ENCODE peak calls at places on chromosomes 3 and 15, in seven cellular contexts. V is A549, L is K562, R is HCT116, S is GM23338, I is SK-N-SH, E is Panc1. X is an unnamed sample.

GRCh38 chr15:52673734-52674133 is 5.5 kb downstream of the ATOSA start:
- DNase-seq in L (no peak), V (no peak), E (no peak), R (no peak), S (no peak), I (no peak), X (no peak)

GRCh38 chr3:65170357-65171090 is 482.7 kb upstream of the ADAMTS9 start:
- DNase-seq in I (peak; percentile 43), R (no peak), V (no peak), L (no peak), S (peak; percentile 62), E (no peak), X (no peak)

GRCh38 chr3:184911570-184911969 is 99.6 kb downstream of the VPS8 start:
- DNase-seq in I (no peak), E (no peak), V (no peak), S (peak; percentile 66), R (no peak), L (no peak), X (no peak)

GRCh38 chr15:51108933-51109550 is 14.3 kb upstream of the TNFAIP8L3 start:
- DNase-seq in E (no peak), L (no peak), V (no peak), I (no peak), R (no peak), S (no peak), X (no peak)

GRCh38 chr15:87207945-87208580 is 1048.5 kb downstream of the NTRK3 start:
- DNase-seq in V (no peak), L (no peak), E (no peak), I (no peak), R (no peak), S (no peak), X (no peak)

GRCh38 chr15:39014682-39015081 is 450.1 kb upstream of the RASGRP1 start:
- DNase-seq in E (no peak), R (no peak), L (no peak), V (no peak), I (no peak), S (no peak), X (no peak)

GRCh38 chr3:178671261-178672191 is 135.3 kb downstream of the KCNMB2 start:
- DNase-seq in I (no peak), E (no peak), V (no peak), L (no peak), R (no peak), S (no peak), X (no peak)

GRCh38 chr3:148705314-148705713 is 7.6 kb downstream of the AGTR1 start:
- DNase-seq in L (no peak), R (no peak), E (no peak), I (peak; percentile 23), S (no peak), V (no peak), X (no peak)

GRCh38 chr3:45950131-45950530 is 6.9 kb downstream of the CXCR6 start:
- DNase-seq in I (no peak), L (no peak), E (no peak), R (no peak), V (no peak), S (no peak), X (no peak)

GRCh38 chr3:175212896-175213295 is 353.8 kb downstream of the NAALADL2 start:
- DNase-seq in R (no peak), I (no peak), E (no peak), L (no peak), S (no peak), V (no peak), X (no peak)

GRCh38 chr15:63035253-63035652 is 7.3 kb upstream of the TPM1 start:
- DNase-seq in E (no peak), V (no peak), R (no peak), L (no peak), I (no peak), S (no peak), X (no peak)

GRCh38 chr3:61181874-61182273 is 69.4 kb downstream of the FHIT start:
- DNase-seq in V (peak; percentile 25), E (no peak), I (no peak), S (no peak), R (peak; percentile 76), L (no peak), X (no peak)

GRCh38 chr3:194130807-194131589 is 5.0 kb upstream of the HES1 start:
- DNase-seq in E (no peak), S (peak; percentile 70), L (no peak), R (no peak), V (no peak), I (no peak), X (no peak)

GRCh38 chr15:81779181-81779580 is 266.6 kb downstream of the MEX3B start:
- DNase-seq in S (no peak), V (no peak), R (no peak), I (no peak), E (no peak), L (no peak), X (no peak)

GRCh38 chr3:112308151-112308911 is 14.3 kb upstream of the SLC9C1 start:
- DNase-seq in R (no peak), I (peak; percentile 62), S (peak; percentile 70), V (no peak), L (no peak), E (no peak), X (no peak)

GRCh38 chr15:35038655-35039534 is 46.2 kb downstream of the NANOGP8 start:
- DNase-seq in V (no peak), S (no peak), I (no peak), L (no peak), R (no peak), E (no peak), X (no peak)

GRCh38 chr15:57031082-57031481 is 112.6 kb downstream of the TCF12 start:
- DNase-seq in R (no peak), V (no peak), E (no peak), I (no peak), S (no peak), L (no peak), X (no peak)

GRCh38 chr3:79531566-79532295 is 236.1 kb downstream of the ROBO1 start:
- DNase-seq in E (no peak), I (no peak), S (peak; percentile 11), L (no peak), V (no peak), R (no peak), X (no peak)
- TF ChIP-seq REST in E (no peak), I (no peak), S (no peak), L (no peak), V (no peak), R (no peak), X (no peak)

DNA sequence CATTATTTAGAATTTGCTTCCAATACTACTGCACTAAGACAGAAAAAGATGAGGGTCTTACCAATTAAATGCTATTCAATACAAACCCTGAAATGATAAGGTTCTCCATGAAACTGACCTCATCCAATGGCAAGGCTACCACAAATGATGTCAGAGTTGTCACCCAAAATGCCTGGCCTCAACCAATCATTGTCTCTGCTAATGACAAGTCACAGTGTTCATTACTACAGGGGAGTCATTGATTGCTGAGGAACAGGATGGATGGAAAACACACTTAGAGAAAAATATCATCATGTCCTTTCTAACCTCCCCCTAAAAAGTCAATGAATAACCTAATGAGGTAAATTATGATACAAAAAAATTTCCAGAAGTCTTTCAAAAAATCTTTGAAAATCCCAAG is 91.0 kb downstream of the FOXP1 start:
- DNase-seq in R (no peak), S (no peak), E (no peak), V (no peak), L (no peak), I (no peak), X (no peak)
- H3K4me3 ChIP-seq in R (no peak overlapping the region), S (no peak overlapping the region), E (no peak overlapping the region), V (no peak overlapping the region), L (no peak overlapping the region), I (no peak overlapping the region), X (no peak overlapping the region)

DNA sequence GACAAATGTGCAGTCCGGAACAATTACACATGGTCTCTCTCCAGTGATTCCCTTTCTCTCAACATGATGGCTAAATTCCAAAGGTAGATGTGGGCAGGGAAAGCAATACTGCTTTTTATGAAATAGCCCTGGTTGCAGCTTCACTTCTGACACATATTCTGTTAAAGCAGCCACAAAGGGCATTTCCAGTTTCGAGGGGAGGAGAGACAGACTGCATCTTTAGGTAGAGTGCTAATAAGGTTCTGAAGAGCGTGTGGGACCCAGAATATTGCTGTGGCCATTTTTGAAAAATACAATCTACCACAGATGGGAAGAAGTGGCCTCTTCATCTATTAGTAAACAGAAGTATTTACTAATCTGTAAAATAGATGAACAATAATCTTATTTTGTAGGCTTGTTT is 139.3 kb upstream of the PEX5L start:
- DNase-seq in S (no peak), L (no peak), E (no peak), I (no peak), R (no peak), V (no peak), X (no peak)
- TF ChIP-seq REST in S (no peak), L (no peak), E (no peak), I (no peak), R (no peak), V (no peak), X (no peak)

DNA sequence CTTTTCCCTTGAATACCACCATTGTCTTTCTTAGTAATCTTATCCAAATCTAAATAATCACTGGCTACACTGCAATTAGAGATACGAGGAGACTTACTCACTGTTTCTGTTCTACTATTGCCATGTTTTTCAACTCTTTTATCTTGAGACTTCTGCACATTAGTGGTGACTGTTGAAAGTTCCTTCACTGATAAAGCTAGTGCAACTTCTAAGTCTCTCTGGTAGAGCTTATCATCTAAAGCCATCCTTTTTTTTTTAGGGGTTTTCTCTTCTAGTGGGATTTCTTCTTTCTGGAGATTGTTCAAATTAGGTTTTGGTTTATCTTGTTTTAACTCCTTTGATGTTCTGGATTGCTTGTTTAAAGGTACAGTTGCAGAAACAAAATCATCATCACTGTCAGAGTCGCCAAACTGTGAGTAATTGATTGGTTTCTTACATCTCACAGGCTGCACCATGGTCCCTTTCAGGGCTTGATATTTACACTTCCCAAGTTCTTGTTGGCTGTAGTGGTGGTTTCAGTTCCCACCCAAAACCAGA is 37.7 kb downstream of the NCK1 start:
- DNase-seq in I (no peak), E (no peak), V (no peak), R (no peak), L (peak; percentile 6), S (no peak), X (no peak)
- H3K4me3 ChIP-seq in I (no peak overlapping the region), E (no peak overlapping the region), V (no peak overlapping the region), R (no peak overlapping the region), L (no peak overlapping the region), S (no peak overlapping the region), X (no peak overlapping the region)

X was measured in HL-60.